ENCODE peak calls at places on chromosomes 7 and 10, in four cellular contexts. Z, R, U and D are unnamed samples.

GRCh38 chr10:86287966-86288579 is 78.5 kb downstream of the GRID1 start:
- DNase-seq in Z (no peak), R (no peak), U (no peak), D (no peak)

GRCh38 chr7:66145404-66145843 is 30.8 kb downstream of the CRCP start:
- DNase-seq in Z (no peak), R (no peak), U (no peak), D (no peak)

GRCh38 chr7:152528612-152529011 is 92.8 kb upstream of the KMT2C start:
- DNase-seq in Z (no peak), R (no peak), U (no peak), D (no peak)

GRCh38 chr7:106553446-106553836 is 107.5 kb downstream of the CCDC71L start:
- DNase-seq in Z (no peak), R (no peak), U (no peak), D (no peak)

GRCh38 chr10:100728928-100729876 is 16.2 kb upstream of the PAX2 start:
- DNase-seq in Z (no peak), R (peak), U (no peak), D (peak)

GRCh38 chr10:132788180-132788830 is 2.4 kb upstream of the NKX6-2 start:
- DNase-seq in Z (no peak), R (no peak), U (peak), D (no peak)

GRCh38 chr7:54242776-54243175 is 299.4 kb upstream of the VSTM2A start:
- DNase-seq in Z (no peak), R (no peak), U (no peak), D (no peak)

GRCh38 chr10:44471410-44471809 is 86.5 kb upstream of the CXCL12 start:
- DNase-seq in Z (no peak), R (no peak), U (no peak), D (no peak)

GRCh38 chr10:35270100-35270499 is 66.2 kb upstream of the CCNY start:
- DNase-seq in Z (no peak), R (no peak), U (no peak), D (no peak)

GRCh38 chr7:120725376-120726039 is 132.4 kb downstream of the TSPAN12 start:
- DNase-seq in Z (peak), R (peak), U (peak), D (no peak)

GRCh38 chr7:139960158-139960557 is 102.6 kb downstream of the PARP12 start:
- DNase-seq in Z (no peak), R (no peak), U (no peak), D (no peak)

GRCh38 chr7:149773446-149774236 is at the start of gene ZNF467:
- DNase-seq in Z (no peak), R (no peak), U (peak), D (no peak)